ENCODE peak calls at places on chromosomes 6 and 20, in seven cellular contexts. One of them, this sample, is unnamed.

GRCh38 chr6:117477988-117478852 is 4.3 kb upstream of the DCBLD1 start:
- DNase-seq in fibroblast of lung: no peak
- DNase-seq in AG10803: no peak
- DNase-seq in lower leg skin: no peak
- DNase-seq in spleen: no peak
- DNase-seq in PC-3: no peak
- DNase-seq in CD8-positive, alpha-beta T cell: peak; percentile 26
- DNase-seq in this sample: no peak

GRCh38 chr20:35883341-35883777 is 70.9 kb downstream of the SCAND1 start:
- DNase-seq in fibroblast of lung: no peak
- DNase-seq in AG10803: no peak
- DNase-seq in lower leg skin: no peak
- DNase-seq in spleen: no peak
- DNase-seq in PC-3: peak; percentile 38
- DNase-seq in CD8-positive, alpha-beta T cell: no peak
- DNase-seq in this sample: peak; percentile 26

GRCh38 chr6:93183513-93183912 is 235.8 kb downstream of the EPHA7 start:
- DNase-seq in fibroblast of lung: no peak
- DNase-seq in AG10803: no peak
- DNase-seq in lower leg skin: no peak
- DNase-seq in spleen: no peak
- DNase-seq in PC-3: no peak
- DNase-seq in CD8-positive, alpha-beta T cell: no peak
- DNase-seq in this sample: no peak

GRCh38 chr20:64110411-64111068 is 3.2 kb upstream of the NPBWR2 start:
- DNase-seq in fibroblast of lung: no peak
- DNase-seq in AG10803: no peak
- DNase-seq in lower leg skin: peak; percentile 54
- DNase-seq in spleen: peak; percentile 68
- DNase-seq in PC-3: no peak
- DNase-seq in CD8-positive, alpha-beta T cell: no peak
- DNase-seq in this sample: no peak

GRCh38 chr20:23180451-23180921 is 94.4 kb upstream of the CD93 start:
- DNase-seq in fibroblast of lung: no peak
- DNase-seq in AG10803: no peak
- DNase-seq in lower leg skin: no peak
- DNase-seq in spleen: peak; percentile 31
- DNase-seq in PC-3: no peak
- DNase-seq in CD8-positive, alpha-beta T cell: no peak
- DNase-seq in this sample: peak; percentile 23

GRCh38 chr6:29938746-29939508 is 3.4 kb upstream of the HLA-A start:
- DNase-seq in fibroblast of lung: no peak
- DNase-seq in AG10803: no peak
- DNase-seq in lower leg skin: no peak
- DNase-seq in spleen: no peak
- DNase-seq in PC-3: no peak
- DNase-seq in CD8-positive, alpha-beta T cell: no peak
- DNase-seq in this sample: no peak

GRCh38 chr6:30885999-30886896 is 1.9 kb downstream of the DDR1 start:
- DNase-seq in fibroblast of lung: peak; percentile 52
- DNase-seq in AG10803: peak; percentile 75
- DNase-seq in lower leg skin: peak; percentile 95
- DNase-seq in spleen: peak; percentile 54
- DNase-seq in PC-3: peak; percentile 90
- DNase-seq in CD8-positive, alpha-beta T cell: peak; percentile 47
- DNase-seq in this sample: peak; percentile 66

GRCh38 chr6:37487891-37488290 is 11.8 kb downstream of the CCDC167 start:
- DNase-seq in fibroblast of lung: no peak
- DNase-seq in AG10803: no peak
- DNase-seq in lower leg skin: no peak
- DNase-seq in spleen: no peak
- DNase-seq in PC-3: no peak
- DNase-seq in CD8-positive, alpha-beta T cell: no peak
- DNase-seq in this sample: no peak

GRCh38 chr20:47701612-47702011 is 83.7 kb downstream of the SULF2 start:
- DNase-seq in fibroblast of lung: no peak
- DNase-seq in AG10803: peak; percentile 64
- DNase-seq in lower leg skin: no peak
- DNase-seq in spleen: no peak
- DNase-seq in PC-3: no peak
- DNase-seq in CD8-positive, alpha-beta T cell: no peak
- DNase-seq in this sample: no peak

GRCh38 chr6:146339716-146340115 is 203.9 kb upstream of the RAB32 start:
- DNase-seq in fibroblast of lung: no peak
- DNase-seq in AG10803: peak; percentile 21
- DNase-seq in lower leg skin: no peak
- DNase-seq in spleen: no peak
- DNase-seq in PC-3: peak; percentile 51
- DNase-seq in CD8-positive, alpha-beta T cell: no peak
- DNase-seq in this sample: no peak

GRCh38 chr6:18506387-18507017 is 119.4 kb downstream of the RNF144B start:
- DNase-seq in fibroblast of lung: no peak
- DNase-seq in AG10803: no peak
- DNase-seq in lower leg skin: no peak
- DNase-seq in spleen: no peak
- DNase-seq in PC-3: peak; percentile 30
- DNase-seq in CD8-positive, alpha-beta T cell: no peak
- DNase-seq in this sample: peak; percentile 47

GRCh38 chr20:35560541-35560940 is 18.7 kb downstream of the ERGIC3 start:
- DNase-seq in fibroblast of lung: no peak
- DNase-seq in AG10803: no peak
- DNase-seq in lower leg skin: no peak
- DNase-seq in spleen: no peak
- DNase-seq in PC-3: no peak
- DNase-seq in CD8-positive, alpha-beta T cell: no peak
- DNase-seq in this sample: no peak

GRCh38 chr6:49524541-49524940 is 24.8 kb downstream of the GLYATL3 start:
- DNase-seq in fibroblast of lung: no peak
- DNase-seq in AG10803: no peak
- DNase-seq in lower leg skin: no peak
- DNase-seq in spleen: no peak
- DNase-seq in PC-3: no peak
- DNase-seq in CD8-positive, alpha-beta T cell: no peak
- DNase-seq in this sample: no peak

GRCh38 chr6:105566503-105566902 is 163.6 kb upstream of the PREP start:
- DNase-seq in fibroblast of lung: no peak
- DNase-seq in AG10803: no peak
- DNase-seq in lower leg skin: no peak
- DNase-seq in spleen: no peak
- DNase-seq in PC-3: no peak
- DNase-seq in CD8-positive, alpha-beta T cell: no peak
- DNase-seq in this sample: no peak

GRCh38 chr6:67433124-67433523 is 1202.0 kb upstream of the ADGRB3 start:
- DNase-seq in fibroblast of lung: peak; percentile 50
- DNase-seq in AG10803: no peak
- DNase-seq in lower leg skin: no peak
- DNase-seq in spleen: no peak
- DNase-seq in PC-3: no peak
- DNase-seq in CD8-positive, alpha-beta T cell: no peak
- DNase-seq in this sample: no peak

GRCh38 chr20:17569616-17570346 is at the start of gene DSTN:
- DNase-seq in fibroblast of lung: peak; percentile 91
- DNase-seq in AG10803: peak; percentile 94
- DNase-seq in lower leg skin: peak; percentile 98
- DNase-seq in spleen: peak; percentile 98
- DNase-seq in PC-3: peak; percentile 98
- DNase-seq in CD8-positive, alpha-beta T cell: peak; percentile 86
- DNase-seq in this sample: peak; percentile 94

GRCh38 chr20:17571153-17571527 is 1.3 kb downstream of the DSTN start:
- DNase-seq in fibroblast of lung: peak; percentile 52
- DNase-seq in AG10803: peak; percentile 26
- DNase-seq in lower leg skin: no peak
- DNase-seq in spleen: no peak
- DNase-seq in PC-3: no peak
- DNase-seq in CD8-positive, alpha-beta T cell: no peak
- DNase-seq in this sample: no peak

GRCh38 chr20:17568045-17568788 is 1.7 kb upstream of the DSTN start:
- DNase-seq in fibroblast of lung: no peak
- DNase-seq in AG10803: no peak
- DNase-seq in lower leg skin: no peak
- DNase-seq in spleen: no peak
- DNase-seq in PC-3: peak; percentile 47
- DNase-seq in CD8-positive, alpha-beta T cell: no peak
- DNase-seq in this sample: no peak

GRCh38 chr20:17570347-17571152 is 675 bp downstream of the DSTN start:
- DNase-seq in fibroblast of lung: peak; percentile 53
- DNase-seq in AG10803: peak; percentile 46
- DNase-seq in lower leg skin: peak; percentile 92
- DNase-seq in spleen: no peak
- DNase-seq in PC-3: peak; percentile 49
- DNase-seq in CD8-positive, alpha-beta T cell: peak; percentile 27
- DNase-seq in this sample: no peak

DNA sequence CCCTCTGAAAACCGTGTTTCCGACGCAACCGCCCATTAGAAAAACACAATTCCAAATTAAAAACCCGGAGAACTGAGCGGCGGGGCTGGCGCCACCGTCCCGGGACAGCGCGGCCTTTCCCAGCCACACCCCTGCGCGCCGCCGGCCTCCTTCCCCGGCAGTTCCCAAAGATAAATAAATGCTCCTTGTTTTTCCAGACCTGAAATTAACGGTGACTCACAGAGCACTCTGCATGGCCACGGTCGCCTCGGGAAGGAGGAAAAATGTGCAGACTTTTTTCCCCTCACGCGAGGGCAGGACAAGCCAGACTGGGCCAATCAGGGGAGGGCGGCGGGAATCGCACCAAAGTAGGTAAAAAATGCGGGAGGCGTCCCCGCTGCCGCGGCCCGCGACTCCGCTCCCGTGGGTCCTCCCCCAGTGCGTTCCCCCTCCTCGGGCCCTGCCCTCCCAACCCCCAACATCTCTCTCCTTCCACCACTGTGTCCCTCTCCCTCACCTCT is 853 bp upstream of the DSTN start:
- DNase-seq in fibroblast of lung: peak; percentile 97
- DNase-seq in AG10803: peak; percentile 98
- DNase-seq in lower leg skin: peak; percentile 96
- DNase-seq in spleen: peak; percentile 83
- DNase-seq in PC-3: peak; percentile 98
- DNase-seq in CD8-positive, alpha-beta T cell: peak; percentile 23
- DNase-seq in this sample: peak; percentile 97
- H3K4me3 ChIP-seq in fibroblast of lung: peak overlapping the region; percentile 60
- H3K4me3 ChIP-seq in AG10803: peak overlapping the region; percentile 63
- H3K4me3 ChIP-seq in lower leg skin: no peak overlapping the region
- H3K4me3 ChIP-seq in spleen: peak overlapping the region; percentile 97
- H3K4me3 ChIP-seq in PC-3: peak overlapping the region; percentile 61
- H3K4me3 ChIP-seq in CD8-positive, alpha-beta T cell: no peak overlapping the region
- H3K4me3 ChIP-seq in this sample: peak overlapping the region; percentile 88

GRCh38 chr6:114690625-114691024 is 347.8 kb upstream of the HS3ST5 start:
- DNase-seq in fibroblast of lung: no peak
- DNase-seq in AG10803: no peak
- DNase-seq in lower leg skin: no peak
- DNase-seq in spleen: no peak
- DNase-seq in PC-3: no peak
- DNase-seq in CD8-positive, alpha-beta T cell: peak; percentile 10
- DNase-seq in this sample: no peak
- TF ChIP-seq CTCF in fibroblast of lung: no peak
- TF ChIP-seq CTCF in AG10803: no peak
- TF ChIP-seq CTCF in lower leg skin: no peak
- TF ChIP-seq CTCF in spleen: no peak
- TF ChIP-seq CTCF in PC-3: peak; percentile 16
- TF ChIP-seq CTCF in CD8-positive, alpha-beta T cell: no peak
- TF ChIP-seq CTCF in this sample: no peak

GRCh38 chr6:153272201-153272980 is 141.3 kb upstream of the RGS17 start:
- DNase-seq in fibroblast of lung: no peak
- DNase-seq in AG10803: no peak
- DNase-seq in lower leg skin: no peak
- DNase-seq in spleen: no peak
- DNase-seq in PC-3: no peak
- DNase-seq in CD8-positive, alpha-beta T cell: no peak
- DNase-seq in this sample: no peak
- H3K4me3 ChIP-seq in fibroblast of lung: no peak overlapping the region
- H3K4me3 ChIP-seq in AG10803: no peak overlapping the region
- H3K4me3 ChIP-seq in lower leg skin: no peak overlapping the region
- H3K4me3 ChIP-seq in spleen: no peak overlapping the region
- H3K4me3 ChIP-seq in PC-3: no peak overlapping the region
- H3K4me3 ChIP-seq in CD8-positive, alpha-beta T cell: no peak overlapping the region
- H3K4me3 ChIP-seq in this sample: no peak overlapping the region

DNA sequence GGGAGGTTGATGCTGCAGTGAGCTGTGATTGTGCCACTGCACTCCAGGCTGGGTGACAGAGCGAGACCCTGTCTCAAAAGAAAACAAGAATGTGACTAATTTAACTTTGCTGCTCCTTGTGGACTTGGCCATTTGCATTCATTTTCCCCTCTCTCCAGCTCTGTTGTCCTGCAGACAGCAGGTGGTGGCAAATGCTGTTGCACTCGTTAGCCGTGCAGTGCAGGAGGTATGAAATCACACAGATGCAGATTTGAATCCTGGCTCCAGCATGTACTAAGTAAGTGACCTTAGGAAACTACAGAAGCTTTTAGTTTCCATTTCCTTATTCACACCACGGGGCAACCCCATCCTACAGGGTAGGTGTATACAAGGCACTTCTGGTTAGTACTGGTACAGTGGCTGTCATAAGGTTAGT is 9.6 kb upstream of the BEND3 start:
- DNase-seq in fibroblast of lung: no peak
- DNase-seq in AG10803: no peak
- DNase-seq in lower leg skin: peak; percentile 61
- DNase-seq in spleen: no peak
- DNase-seq in PC-3: no peak
- DNase-seq in CD8-positive, alpha-beta T cell: no peak
- DNase-seq in this sample: no peak
- TF ChIP-seq CTCF in fibroblast of lung: no peak
- TF ChIP-seq CTCF in AG10803: no peak
- TF ChIP-seq CTCF in lower leg skin: no peak
- TF ChIP-seq CTCF in spleen: no peak
- TF ChIP-seq CTCF in PC-3: no peak
- TF ChIP-seq CTCF in CD8-positive, alpha-beta T cell: no peak
- TF ChIP-seq CTCF in this sample: no peak

GRCh38 chr6:20879121-20879520 is 344.9 kb downstream of the CDKAL1 start:
- DNase-seq in fibroblast of lung: no peak
- DNase-seq in AG10803: no peak
- DNase-seq in lower leg skin: no peak
- DNase-seq in spleen: no peak
- DNase-seq in PC-3: no peak
- DNase-seq in CD8-positive, alpha-beta T cell: no peak
- DNase-seq in this sample: no peak

GRCh38 chr6:20881365-20881764 is 347.1 kb downstream of the CDKAL1 start:
- DNase-seq in fibroblast of lung: no peak
- DNase-seq in AG10803: no peak
- DNase-seq in lower leg skin: no peak
- DNase-seq in spleen: no peak
- DNase-seq in PC-3: no peak
- DNase-seq in CD8-positive, alpha-beta T cell: no peak
- DNase-seq in this sample: no peak

GRCh38 chr6:20879526-20879925 is 345.3 kb downstream of the CDKAL1 start:
- DNase-seq in fibroblast of lung: no peak
- DNase-seq in AG10803: no peak
- DNase-seq in lower leg skin: no peak
- DNase-seq in spleen: no peak
- DNase-seq in PC-3: no peak
- DNase-seq in CD8-positive, alpha-beta T cell: no peak
- DNase-seq in this sample: no peak

GRCh38 chr6:20882014-20882413 is 347.8 kb downstream of the CDKAL1 start:
- DNase-seq in fibroblast of lung: no peak
- DNase-seq in AG10803: no peak
- DNase-seq in lower leg skin: no peak
- DNase-seq in spleen: no peak
- DNase-seq in PC-3: no peak
- DNase-seq in CD8-positive, alpha-beta T cell: no peak
- DNase-seq in this sample: no peak

GRCh38 chr6:20885076-20885475 is 350.8 kb downstream of the CDKAL1 start:
- DNase-seq in fibroblast of lung: no peak
- DNase-seq in AG10803: no peak
- DNase-seq in lower leg skin: no peak
- DNase-seq in spleen: no peak
- DNase-seq in PC-3: no peak
- DNase-seq in CD8-positive, alpha-beta T cell: no peak
- DNase-seq in this sample: no peak
- H3K4me3 ChIP-seq in fibroblast of lung: no peak overlapping the region
- H3K4me3 ChIP-seq in AG10803: no peak overlapping the region
- H3K4me3 ChIP-seq in lower leg skin: no peak overlapping the region
- H3K4me3 ChIP-seq in spleen: no peak overlapping the region
- H3K4me3 ChIP-seq in PC-3: no peak overlapping the region
- H3K4me3 ChIP-seq in CD8-positive, alpha-beta T cell: no peak overlapping the region
- H3K4me3 ChIP-seq in this sample: no peak overlapping the region

This sample was measured in brain microvascular endothelial cell.